ENCODE peak calls at places on chromosomes 2 and 18, in six cellular contexts. One of them, this sample, is unnamed.

GRCh38 chr18:74652392-74652988 is 54.8 kb downstream of the ZNF407 start:
- DNase-seq in cardiac muscle cell: peak; percentile 65
- DNase-seq in aorta: no peak
- DNase-seq in right cardiac atrium: no peak
- DNase-seq in heart left ventricle: no peak
- DNase-seq in ovary: no peak
- DNase-seq in this sample: no peak

GRCh38 chr2:239316562-239317465 is 84.0 kb downstream of the HDAC4 start:
- DNase-seq in aorta: peak; percentile 75
- DNase-seq in cardiac muscle cell: no peak
- DNase-seq in ovary: no peak
- DNase-seq in right cardiac atrium: peak; percentile 90
- DNase-seq in heart left ventricle: peak; percentile 89
- DNase-seq in this sample: no peak

GRCh38 chr2:158501301-158501700 is 44.5 kb downstream of the PKP4 start:
- DNase-seq in right cardiac atrium: peak; percentile 76
- DNase-seq in ovary: no peak
- DNase-seq in aorta: no peak
- DNase-seq in cardiac muscle cell: no peak
- DNase-seq in heart left ventricle: peak; percentile 84
- DNase-seq in this sample: no peak

GRCh38 chr2:127581516-127582490 is 46.3 kb downstream of the MYO7B start:
- DNase-seq in ovary: no peak
- DNase-seq in right cardiac atrium: no peak
- DNase-seq in heart left ventricle: no peak
- DNase-seq in cardiac muscle cell: no peak
- DNase-seq in aorta: no peak
- DNase-seq in this sample: no peak

GRCh38 chr2:128438091-128438490 is 119.4 kb upstream of the HS6ST1 start:
- DNase-seq in heart left ventricle: no peak
- DNase-seq in cardiac muscle cell: no peak
- DNase-seq in ovary: no peak
- DNase-seq in aorta: no peak
- DNase-seq in right cardiac atrium: no peak
- DNase-seq in this sample: no peak

GRCh38 chr18:40874233-40874632 is 1080.8 kb upstream of the PIK3C3 start:
- DNase-seq in heart left ventricle: no peak
- DNase-seq in aorta: no peak
- DNase-seq in cardiac muscle cell: no peak
- DNase-seq in right cardiac atrium: no peak
- DNase-seq in ovary: no peak
- DNase-seq in this sample: no peak

GRCh38 chr2:12057436-12058166 is 311.2 kb downstream of the LPIN1 start:
- DNase-seq in heart left ventricle: peak; percentile 35
- DNase-seq in ovary: no peak
- DNase-seq in cardiac muscle cell: no peak
- DNase-seq in right cardiac atrium: peak; percentile 70
- DNase-seq in aorta: peak; percentile 73
- DNase-seq in this sample: no peak

GRCh38 chr2:190755796-190756415 is 107.0 kb downstream of the NAB1 start:
- DNase-seq in cardiac muscle cell: no peak
- DNase-seq in right cardiac atrium: no peak
- DNase-seq in aorta: no peak
- DNase-seq in ovary: no peak
- DNase-seq in heart left ventricle: no peak
- DNase-seq in this sample: no peak

GRCh38 chr18:57743008-57743407 is 60.1 kb downstream of the ATP8B1 start:
- DNase-seq in aorta: no peak
- DNase-seq in ovary: no peak
- DNase-seq in cardiac muscle cell: no peak
- DNase-seq in right cardiac atrium: no peak
- DNase-seq in heart left ventricle: no peak
- DNase-seq in this sample: no peak

GRCh38 chr18:3877678-3878077 is 427.7 kb downstream of the TGIF1 start:
- DNase-seq in cardiac muscle cell: no peak
- DNase-seq in heart left ventricle: no peak
- DNase-seq in right cardiac atrium: no peak
- DNase-seq in aorta: no peak
- DNase-seq in ovary: no peak
- DNase-seq in this sample: no peak

GRCh38 chr2:68357608-68358337 is 7.3 kb upstream of the PLEK start:
- DNase-seq in cardiac muscle cell: peak; percentile 69
- DNase-seq in ovary: no peak
- DNase-seq in aorta: peak; percentile 55
- DNase-seq in heart left ventricle: peak; percentile 61
- DNase-seq in right cardiac atrium: peak; percentile 58
- DNase-seq in this sample: peak; percentile 13

GRCh38 chr2:16368951-16369350 is 296.7 kb downstream of the CYRIA start:
- DNase-seq in ovary: no peak
- DNase-seq in heart left ventricle: no peak
- DNase-seq in right cardiac atrium: no peak
- DNase-seq in cardiac muscle cell: no peak
- DNase-seq in aorta: no peak
- DNase-seq in this sample: no peak

GRCh38 chr2:9735335-9735734 is 104.5 kb upstream of the YWHAQ start:
- DNase-seq in right cardiac atrium: no peak
- DNase-seq in heart left ventricle: no peak
- DNase-seq in ovary: no peak
- DNase-seq in aorta: no peak
- DNase-seq in cardiac muscle cell: no peak
- DNase-seq in this sample: no peak

GRCh38 chr2:152134488-152135280 is 35.8 kb upstream of the CACNB4 start:
- DNase-seq in heart left ventricle: no peak
- DNase-seq in right cardiac atrium: no peak
- DNase-seq in cardiac muscle cell: no peak
- DNase-seq in aorta: no peak
- DNase-seq in ovary: no peak
- DNase-seq in this sample: no peak

GRCh38 chr18:3357516-3357915 is 92.5 kb upstream of the TGIF1 start:
- DNase-seq in aorta: no peak
- DNase-seq in heart left ventricle: no peak
- DNase-seq in cardiac muscle cell: no peak
- DNase-seq in ovary: no peak
- DNase-seq in right cardiac atrium: no peak
- DNase-seq in this sample: no peak

GRCh38 chr2:74440378-74441110 is 1.2 kb downstream of the RTKN start:
- DNase-seq in right cardiac atrium: peak; percentile 97
- DNase-seq in aorta: peak; percentile 92
- DNase-seq in heart left ventricle: peak; percentile 94
- DNase-seq in cardiac muscle cell: peak; percentile 95
- DNase-seq in ovary: peak; percentile 67
- DNase-seq in this sample: peak; percentile 83

DNA sequence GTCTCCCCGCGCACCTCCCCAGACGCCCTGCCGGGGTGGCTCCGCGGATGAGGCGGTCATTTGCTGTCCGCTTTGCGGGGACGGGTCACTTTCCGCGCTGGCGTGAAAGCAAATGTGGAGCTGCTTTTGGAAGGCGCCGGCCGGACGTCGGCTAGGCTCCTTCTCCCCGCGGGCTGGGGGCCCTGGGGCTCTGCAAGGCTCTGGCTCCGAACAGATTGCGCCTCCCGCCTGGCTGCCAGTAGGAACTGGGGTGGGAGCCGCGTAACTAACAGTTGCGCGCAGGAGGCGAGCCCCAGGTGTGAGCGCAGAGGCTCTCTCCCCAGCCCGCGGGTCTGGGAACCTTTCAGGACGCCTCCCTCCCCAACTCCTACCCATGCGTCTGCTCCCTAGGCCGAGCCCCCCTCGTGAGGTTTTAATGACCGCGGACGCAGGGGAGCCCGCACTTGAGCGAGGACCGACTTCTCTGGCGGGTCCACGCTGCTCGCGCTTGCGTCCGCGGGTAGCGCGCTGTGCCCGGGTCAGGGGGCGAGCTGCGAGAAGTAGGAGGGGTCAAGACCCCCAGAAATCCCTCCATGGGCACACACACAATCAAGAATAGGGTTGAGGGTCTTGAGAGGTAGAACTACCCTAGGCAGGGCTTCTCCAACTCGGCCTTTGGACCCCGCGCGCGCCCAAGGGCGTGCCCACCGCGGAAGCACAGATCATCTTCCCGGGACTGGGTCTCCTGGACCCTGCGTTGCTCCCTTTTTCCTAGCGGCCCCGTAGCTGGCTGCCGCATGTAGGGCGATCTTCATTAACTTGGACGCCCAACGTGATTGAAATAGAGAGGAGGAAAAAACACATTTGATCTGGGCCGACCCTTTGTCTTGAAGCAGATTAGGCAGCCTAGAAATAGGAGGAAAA is 146.8 kb downstream of the MEIS1 start:
- DNase-seq in heart left ventricle: no peak
- DNase-seq in right cardiac atrium: peak; percentile 58
- DNase-seq in aorta: peak; percentile 49
- DNase-seq in ovary: peak; percentile 48
- DNase-seq in cardiac muscle cell: peak; percentile 61
- DNase-seq in this sample: no peak
- H3K27me3 ChIP-seq in heart left ventricle: peaks cover 72% of the 10 kb centered on the region
- H3K27me3 ChIP-seq in right cardiac atrium: peaks cover 2% of the 10 kb centered on the region
- H3K27me3 ChIP-seq in aorta: no peaks in the 10 kb centered on the region
- H3K27me3 ChIP-seq in ovary: no peaks in the 10 kb centered on the region
- H3K27me3 ChIP-seq in cardiac muscle cell: peaks cover 27% of the 10 kb centered on the region
- H3K27me3 ChIP-seq in this sample: peaks cover 17% of the 10 kb centered on the region

GRCh38 chr2:178683877-178684276 is 123.3 kb downstream of the TTN start:
- DNase-seq in heart left ventricle: no peak
- DNase-seq in ovary: no peak
- DNase-seq in right cardiac atrium: no peak
- DNase-seq in cardiac muscle cell: no peak
- DNase-seq in aorta: no peak
- DNase-seq in this sample: no peak
- H3K27me3 ChIP-seq in heart left ventricle: no peaks in the 10 kb centered on the region
- H3K27me3 ChIP-seq in ovary: no peaks in the 10 kb centered on the region
- H3K27me3 ChIP-seq in right cardiac atrium: no peaks in the 10 kb centered on the region
- H3K27me3 ChIP-seq in cardiac muscle cell: no peaks in the 10 kb centered on the region
- H3K27me3 ChIP-seq in aorta: no peaks in the 10 kb centered on the region
- H3K27me3 ChIP-seq in this sample: no peaks in the 10 kb centered on the region

GRCh38 chr18:79782566-79783308 is 15.0 kb upstream of the KCNG2 start:
- DNase-seq in heart left ventricle: no peak
- DNase-seq in aorta: peak; percentile 40
- DNase-seq in ovary: no peak
- DNase-seq in cardiac muscle cell: no peak
- DNase-seq in right cardiac atrium: no peak
- DNase-seq in this sample: no peak
- H3K27me3 ChIP-seq in heart left ventricle: peaks cover 19% of the 10 kb centered on the region
- H3K27me3 ChIP-seq in aorta: no peaks in the 10 kb centered on the region
- H3K27me3 ChIP-seq in ovary: no peaks in the 10 kb centered on the region
- H3K27me3 ChIP-seq in cardiac muscle cell: peaks cover 38% of the 10 kb centered on the region
- H3K27me3 ChIP-seq in right cardiac atrium: no peaks in the 10 kb centered on the region
- H3K27me3 ChIP-seq in this sample: peaks cover 20% of the 10 kb centered on the region

DNA sequence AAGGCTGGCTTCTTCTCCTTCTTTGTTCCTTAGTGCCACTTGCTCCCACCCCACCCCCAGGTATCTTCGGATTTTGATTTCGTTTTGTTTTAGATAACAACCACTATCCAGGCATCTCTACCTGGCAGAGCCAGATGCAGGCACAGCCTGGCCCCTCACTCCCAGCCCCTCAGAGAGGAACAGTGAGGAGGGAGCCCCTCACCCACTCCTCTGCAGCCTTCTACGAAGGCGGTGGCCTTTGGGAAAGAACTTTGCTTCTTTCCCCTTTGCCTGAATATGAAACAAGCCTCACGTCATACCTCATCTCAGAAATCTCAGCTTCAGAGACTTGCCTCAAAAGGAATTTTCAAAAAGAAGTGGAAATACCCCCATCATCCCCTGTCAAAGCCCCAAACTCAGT is 6.3 kb upstream of the CYP26B1 start:
- DNase-seq in right cardiac atrium: no peak
- DNase-seq in heart left ventricle: no peak
- DNase-seq in cardiac muscle cell: no peak
- DNase-seq in ovary: no peak
- DNase-seq in aorta: no peak
- DNase-seq in this sample: no peak
- H3K27me3 ChIP-seq in right cardiac atrium: no peaks in the 10 kb centered on the region
- H3K27me3 ChIP-seq in heart left ventricle: peaks cover 10% of the 10 kb centered on the region
- H3K27me3 ChIP-seq in cardiac muscle cell: peaks cover 34% of the 10 kb centered on the region
- H3K27me3 ChIP-seq in ovary: no peaks in the 10 kb centered on the region
- H3K27me3 ChIP-seq in aorta: no peaks in the 10 kb centered on the region
- H3K27me3 ChIP-seq in this sample: no peaks in the 10 kb centered on the region

GRCh38 chr2:160862226-160862625 is 298.0 kb upstream of the TANK start:
- DNase-seq in cardiac muscle cell: no peak
- DNase-seq in right cardiac atrium: no peak
- DNase-seq in aorta: no peak
- DNase-seq in heart left ventricle: no peak
- DNase-seq in ovary: no peak
- DNase-seq in this sample: no peak
- H3K27me3 ChIP-seq in cardiac muscle cell: no peaks in the 10 kb centered on the region
- H3K27me3 ChIP-seq in right cardiac atrium: no peaks in the 10 kb centered on the region
- H3K27me3 ChIP-seq in aorta: no peaks in the 10 kb centered on the region
- H3K27me3 ChIP-seq in heart left ventricle: no peaks in the 10 kb centered on the region
- H3K27me3 ChIP-seq in ovary: no peaks in the 10 kb centered on the region
- H3K27me3 ChIP-seq in this sample: no peaks in the 10 kb centered on the region

GRCh38 chr2:45007356-45007755 is 1.9 kb downstream of the SIX2 start:
- DNase-seq in cardiac muscle cell: no peak
- DNase-seq in ovary: no peak
- DNase-seq in aorta: no peak
- DNase-seq in heart left ventricle: no peak
- DNase-seq in right cardiac atrium: no peak
- DNase-seq in this sample: no peak

GRCh38 chr2:45005261-45006002 is 3.8 kb downstream of the SIX2 start:
- DNase-seq in heart left ventricle: no peak
- DNase-seq in cardiac muscle cell: peak; percentile 21
- DNase-seq in right cardiac atrium: no peak
- DNase-seq in ovary: no peak
- DNase-seq in aorta: no peak
- DNase-seq in this sample: no peak

GRCh38 chr2:45006041-45006941 is 3.0 kb downstream of the SIX2 start:
- DNase-seq in aorta: no peak
- DNase-seq in right cardiac atrium: no peak
- DNase-seq in cardiac muscle cell: no peak
- DNase-seq in ovary: no peak
- DNase-seq in heart left ventricle: no peak
- DNase-seq in this sample: no peak

GRCh38 chr2:45007961-45008295 is 1.3 kb downstream of the SIX2 start:
- DNase-seq in heart left ventricle: no peak
- DNase-seq in aorta: no peak
- DNase-seq in right cardiac atrium: no peak
- DNase-seq in cardiac muscle cell: no peak
- DNase-seq in ovary: no peak
- DNase-seq in this sample: no peak

DNA sequence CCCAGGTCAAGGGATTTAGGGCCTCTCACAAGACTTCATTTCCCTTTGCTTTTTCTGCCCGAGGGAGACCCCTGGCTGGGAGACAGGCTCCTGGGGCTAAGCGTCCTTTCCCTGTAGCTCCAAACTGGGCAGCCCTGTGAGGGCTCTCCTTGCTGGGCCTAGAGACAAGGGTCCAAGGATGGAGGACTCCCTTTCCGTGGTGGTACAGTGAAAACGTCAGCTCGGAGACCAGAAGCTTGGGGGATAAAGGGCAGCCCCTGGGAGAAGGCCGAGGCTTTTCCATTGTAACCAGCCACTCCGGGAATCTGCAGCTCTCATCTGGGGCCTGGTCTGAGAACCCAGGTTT is 2.3 kb downstream of the SIX2 start:
- DNase-seq in heart left ventricle: no peak
- DNase-seq in cardiac muscle cell: no peak
- DNase-seq in right cardiac atrium: no peak
- DNase-seq in ovary: no peak
- DNase-seq in aorta: no peak
- DNase-seq in this sample: no peak
- H3K27me3 ChIP-seq in heart left ventricle: peaks cover 80% of the 10 kb centered on the region
- H3K27me3 ChIP-seq in cardiac muscle cell: peaks cover 92% of the 10 kb centered on the region
- H3K27me3 ChIP-seq in right cardiac atrium: no peaks in the 10 kb centered on the region
- H3K27me3 ChIP-seq in ovary: no peaks in the 10 kb centered on the region
- H3K27me3 ChIP-seq in aorta: no peaks in the 10 kb centered on the region
- H3K27me3 ChIP-seq in this sample: peaks cover 16% of the 10 kb centered on the region

This sample was measured in prostate gland.